ENCODE peak calls at places on chromosomes 1 and 21, in seven cellular contexts. S, B, P, U, H, D and G are unnamed samples.

GRCh38 chr21:43201491-43201890 is 32.7 kb downstream of the CRYAA start:
- DNase-seq in P (no peak), U (no peak), D (no peak), B (no peak), H (no peak), S (no peak), G (no peak)

GRCh38 chr1:174131032-174131638 is 28.2 kb upstream of the RABGAP1L start:
- DNase-seq in S (no peak), B (no peak), P (no peak), D (no peak), H (no peak), U (no peak), G (no peak)

GRCh38 chr1:8343464-8344001 is 25.6 kb downstream of the SLC45A1 start:
- DNase-seq in B (no peak), S (peak; percentile 96), U (peak; percentile 89), D (peak; percentile 89), P (no peak), H (peak; percentile 76), G (peak; percentile 67)

GRCh38 chr1:109586055-109586454 is 33.4 kb downstream of the GNAT2 start:
- DNase-seq in S (no peak), P (no peak), H (no peak), B (no peak), U (no peak), D (no peak), G (no peak)

GRCh38 chr1:30194741-30195423 is 528.5 kb downstream of the MATN1 start:
- DNase-seq in H (peak; percentile 30), D (no peak), U (no peak), P (no peak), B (no peak), S (no peak), G (no peak)

GRCh38 chr1:198651685-198652400 is 13.0 kb downstream of the PTPRC start:
- DNase-seq in H (no peak), P (no peak), B (no peak), U (no peak), S (no peak), D (no peak), G (no peak)

GRCh38 chr1:159914252-159915018 is 10.9 kb downstream of the TAGLN2 start:
- DNase-seq in P (no peak), H (peak; percentile 57), S (no peak), U (no peak), B (no peak), D (no peak), G (no peak)

GRCh38 chr1:23216771-23217420 is 406 bp downstream of the HTR1D start:
- DNase-seq in U (no peak), D (peak; percentile 16), S (no peak), B (peak; percentile 0), P (no peak), H (no peak), G (no peak)

GRCh38 chr1:154867841-154868610 is 2.1 kb downstream of the KCNN3 start:
- DNase-seq in D (no peak), P (no peak), U (no peak), H (peak; percentile 63), S (no peak), B (no peak), G (no peak)
- H3K4me3 ChIP-seq in D (peak overlapping the region; percentile 36), P (no peak overlapping the region), U (no peak overlapping the region), H (peak overlapping the region; percentile 49), S (no peak overlapping the region), B (no peak overlapping the region), G (peak overlapping the region; percentile 52)

DNA sequence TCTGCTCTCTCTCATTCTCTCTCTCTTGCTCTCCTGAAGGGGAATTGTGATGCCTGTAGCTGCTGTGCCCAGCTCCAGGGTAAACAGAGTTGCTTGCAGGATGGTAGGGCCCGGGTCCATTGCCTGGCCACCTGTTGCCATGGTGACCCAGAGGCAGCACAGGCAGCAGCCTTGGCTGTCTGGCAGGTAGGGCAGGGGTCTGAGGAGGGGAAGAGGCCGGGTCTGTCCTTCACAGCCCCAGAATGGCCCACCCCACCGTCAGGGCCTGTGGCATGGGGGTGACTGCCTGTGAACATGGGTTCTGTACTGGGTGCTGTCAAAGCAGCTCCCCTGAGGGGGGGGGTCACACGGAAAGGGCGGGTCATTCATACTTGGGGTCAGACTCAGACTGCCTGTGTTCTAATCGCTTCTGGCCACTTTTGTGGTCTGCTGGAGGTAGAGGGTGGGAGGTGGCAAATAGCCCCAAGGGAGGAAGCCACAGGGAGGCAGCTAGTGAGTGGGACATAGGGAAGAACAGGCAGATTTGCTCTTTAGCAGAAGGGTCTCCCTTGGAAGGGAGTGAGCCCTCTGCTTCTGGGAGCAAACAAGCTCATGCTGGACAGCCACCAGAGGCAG is 24.3 kb downstream of the ACOT11 start:
- DNase-seq in P (no peak), H (no peak), D (no peak), S (no peak), U (no peak), B (no peak), G (no peak)
- H3K4me3 ChIP-seq in P (no peak overlapping the region), H (no peak overlapping the region), D (no peak overlapping the region), S (no peak overlapping the region), U (no peak overlapping the region), B (no peak overlapping the region), G (no peak overlapping the region)

DNA sequence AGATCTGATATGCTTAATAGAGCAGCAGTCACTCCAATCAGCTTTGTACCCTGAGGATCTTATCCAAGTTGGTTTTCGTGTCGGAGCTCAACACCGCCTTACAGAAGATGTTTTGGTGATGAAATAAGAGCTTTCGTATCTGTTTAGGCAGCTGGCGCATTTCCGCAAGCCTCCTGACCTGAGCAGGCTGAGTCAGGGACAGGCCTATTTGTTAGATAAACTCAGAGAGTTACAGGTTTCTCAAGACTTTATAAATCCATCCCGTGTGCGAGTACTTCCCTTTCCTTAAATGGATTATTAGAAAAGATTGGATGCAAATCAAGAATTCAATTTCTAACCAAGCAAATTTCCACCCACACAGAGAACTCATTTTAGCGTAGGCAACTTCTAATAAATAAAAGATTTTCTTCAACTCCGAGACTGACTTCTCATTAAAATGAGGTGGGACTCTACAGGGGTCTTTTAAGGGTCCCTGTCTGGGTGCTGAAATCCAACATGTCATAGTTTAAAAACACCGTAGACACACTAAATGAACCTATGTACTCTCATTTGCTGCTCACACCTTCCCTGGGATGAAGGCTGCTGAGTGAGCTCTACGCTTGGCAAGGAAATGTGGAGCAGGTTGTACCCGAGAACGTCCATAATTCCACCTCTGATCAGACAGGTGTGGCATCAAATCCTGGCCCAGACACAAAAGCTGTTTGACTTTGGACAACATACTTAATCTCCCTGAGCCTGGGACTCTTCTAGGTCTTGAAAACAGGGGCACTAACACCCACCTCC is 106.9 kb upstream of the F3 start:
- DNase-seq in H (peak; percentile 69), P (no peak), U (peak; percentile 99), B (no peak), D (peak; percentile 92), S (peak; percentile 98), G (peak; percentile 54)
- H3K4me3 ChIP-seq in H (no peak overlapping the region), P (no peak overlapping the region), U (no peak overlapping the region), B (no peak overlapping the region), D (no peak overlapping the region), S (no peak overlapping the region), G (no peak overlapping the region)

DNA sequence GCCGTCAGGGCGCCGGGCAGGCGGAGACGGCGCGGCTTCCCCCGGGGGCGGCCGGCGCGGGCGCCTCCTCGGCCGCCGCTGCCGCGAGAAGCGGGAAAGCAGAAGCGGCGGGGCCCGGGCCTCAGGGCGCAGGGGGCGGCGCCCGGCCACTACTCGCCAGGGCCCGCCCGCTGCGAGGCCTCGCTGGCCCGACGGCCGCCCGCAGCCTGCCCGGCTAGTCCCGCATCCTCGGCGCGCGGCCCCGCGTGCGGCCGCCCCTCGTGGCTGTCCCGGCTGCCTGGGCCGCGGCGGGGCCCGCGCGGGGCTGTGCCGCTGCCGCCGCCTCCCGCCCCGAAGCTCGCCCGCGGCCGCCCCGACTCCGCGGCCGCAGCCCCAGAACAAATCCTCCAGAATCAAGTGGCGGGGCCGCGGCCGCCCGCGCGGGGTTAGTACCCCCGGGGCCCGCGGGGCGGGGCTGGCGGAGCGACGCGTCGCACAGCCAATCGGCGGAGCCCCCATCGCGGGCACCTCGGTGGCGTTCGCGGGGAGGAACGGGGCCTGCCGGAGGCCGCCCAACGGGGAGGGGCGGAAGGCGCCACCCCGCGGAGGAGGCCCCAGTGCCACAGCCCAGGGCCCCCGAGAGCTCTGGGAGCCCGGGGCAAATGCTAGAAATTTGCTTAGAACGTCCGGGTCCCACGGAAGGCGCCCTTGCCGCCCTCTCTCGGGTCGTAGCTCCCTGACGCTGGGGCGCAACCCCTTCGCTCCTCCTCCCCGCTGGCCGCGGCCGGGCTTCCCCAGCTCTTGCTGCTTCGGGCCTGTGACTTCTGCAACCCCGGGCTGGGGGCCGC is at the start of gene RUNX3:
- DNase-seq in P (peak; percentile 80), H (peak; percentile 88), S (no peak), U (no peak), B (peak; percentile 90), D (no peak), G (peak; percentile 85)
- H3K4me3 ChIP-seq in P (peak within 1 kb of the TSS; percentile 33), H (peak within 1 kb of the TSS; percentile 44), S (peak within 1 kb of the TSS; percentile 42), U (no peak within 1 kb of the TSS), B (peak within 1 kb of the TSS; percentile 91), D (peak within 1 kb of the TSS; percentile 8), G (peak within 1 kb of the TSS; percentile 51)

DNA sequence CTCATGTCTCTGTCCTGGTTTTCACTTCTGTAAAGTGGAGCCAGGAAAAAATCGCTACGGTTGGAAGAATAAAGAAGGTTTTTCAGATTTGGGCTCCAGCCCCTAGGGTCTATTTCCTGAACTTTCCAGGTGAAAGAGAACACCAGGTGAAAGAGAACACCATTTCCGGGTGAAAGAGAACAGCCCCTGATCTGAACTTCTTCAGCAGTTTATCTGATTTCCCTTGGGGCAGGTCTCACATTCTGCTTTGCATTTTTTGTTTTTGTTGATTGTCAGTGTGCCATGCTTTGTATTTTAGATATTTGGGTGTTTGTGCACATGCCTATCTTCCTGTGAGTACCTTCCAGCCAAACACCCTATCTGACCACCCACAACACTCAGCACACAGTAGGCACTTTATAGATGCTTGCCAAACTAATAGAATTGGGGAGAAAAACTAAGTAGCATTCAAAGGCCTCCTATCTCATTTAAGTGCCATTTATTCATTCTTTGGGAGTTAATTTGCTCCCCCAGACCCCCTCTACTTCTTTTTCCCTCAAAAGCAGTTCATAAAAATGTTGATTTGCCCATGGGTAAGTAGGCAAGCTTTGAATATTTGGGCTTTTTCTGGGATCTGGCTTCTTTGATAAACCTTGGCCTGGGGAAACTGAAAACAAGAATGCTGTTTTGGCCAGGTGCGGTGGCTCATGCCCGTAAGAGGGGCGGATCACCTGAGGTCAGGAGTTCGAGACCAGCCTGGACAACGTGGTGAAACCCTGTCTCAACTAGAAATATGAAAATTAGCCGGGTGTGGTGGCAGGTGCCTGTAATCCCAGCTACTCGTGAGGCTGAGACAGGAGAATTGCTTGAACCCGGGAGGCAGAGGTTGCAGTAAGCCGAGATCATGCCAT is 2.2 kb downstream of the NAV1 start:
- DNase-seq in U (no peak), D (no peak), B (no peak), H (no peak), P (no peak), S (no peak), G (no peak)
- H3K4me3 ChIP-seq in U (peak overlapping the region; percentile 8), D (no peak overlapping the region), B (no peak overlapping the region), H (no peak overlapping the region), P (no peak overlapping the region), S (peak overlapping the region; percentile 80), G (peak overlapping the region; percentile 64)

DNA sequence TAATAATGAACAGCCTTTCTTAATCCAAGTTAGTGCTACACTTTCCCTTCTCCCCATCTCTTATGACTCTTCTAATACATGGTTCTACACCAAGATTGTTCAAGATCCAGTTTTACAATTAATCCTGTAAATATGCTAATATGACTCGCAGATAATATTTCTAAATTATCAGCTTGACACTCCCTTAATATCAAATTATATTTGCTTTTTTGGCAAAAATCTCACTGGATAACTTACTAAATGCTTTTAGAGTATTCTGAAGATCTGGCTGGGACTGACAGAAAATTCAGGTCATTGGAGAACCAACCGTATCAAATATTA is 24.4 kb upstream of the CR1L start:
- DNase-seq in P (no peak), S (no peak), B (no peak), H (no peak), D (no peak), U (no peak), G (no peak)
- H3K4me3 ChIP-seq in P (no peak overlapping the region), S (no peak overlapping the region), B (no peak overlapping the region), H (no peak overlapping the region), D (no peak overlapping the region), U (no peak overlapping the region), G (no peak overlapping the region)

GRCh38 chr1:119007672-119008482 is 19.7 kb upstream of the TBX15 start:
- DNase-seq in D (no peak), B (no peak), P (no peak), U (no peak), S (no peak), H (no peak), G (no peak)
- H3K4me3 ChIP-seq in D (peak overlapping the region; percentile 27), B (no peak overlapping the region), P (peak overlapping the region; percentile 15), U (peak overlapping the region; percentile 44), S (peak overlapping the region; percentile 3), H (peak overlapping the region; percentile 30), G (peak overlapping the region; percentile 40)